ENCODE peak calls at places on chromosomes 13 and 19, in seven cellular contexts. M, G, V, T, L, S and I are unnamed samples.

GRCh38 chr13:74868044-74868443 is 613.9 kb downstream of the TBC1D4 start:
- DNase-seq in V (no peak), S (no peak), T (no peak), G (no peak), M (no peak), L (no peak), I (no peak)

GRCh38 chr19:35009424-35010415 is 9.6 kb downstream of the GRAMD1A start:
- DNase-seq in T (no peak), L (no peak), G (no peak), S (no peak), V (no peak), M (no peak), I (no peak)

GRCh38 chr19:35742121-35742724 is at the start of gene IGFLR1:
- DNase-seq in T (peak), M (peak), S (no peak), V (peak), L (no peak), G (peak), I (no peak)

GRCh38 chr13:39073983-39074382 is 35.7 kb downstream of the NHLRC3 start:
- DNase-seq in T (no peak), V (no peak), S (no peak), M (no peak), L (no peak), G (no peak), I (no peak)

GRCh38 chr19:43763473-43763939 is 8.7 kb upstream of the SMG9 start:
- DNase-seq in V (no peak), T (peak), L (no peak), G (peak), S (no peak), M (no peak), I (no peak)

GRCh38 chr13:62879071-62879470 is 1463.4 kb upstream of the PCDH20 start:
- DNase-seq in G (no peak), M (no peak), L (no peak), T (no peak), S (no peak), V (no peak), I (no peak)

GRCh38 chr13:100349594-100349993 is 239.0 kb downstream of the GGACT start:
- DNase-seq in M (peak), G (no peak), S (no peak), L (no peak), V (no peak), T (no peak), I (no peak)

GRCh38 chr19:39131255-39131755 is 5.7 kb downstream of the PAK4 start:
- DNase-seq in T (no peak), M (no peak), L (peak), S (no peak), V (no peak), G (no peak), I (no peak)

GRCh38 chr19:41815301-41815700 is 18.9 kb downstream of the CEACAM3 start:
- DNase-seq in S (peak), M (no peak), G (no peak), V (no peak), T (no peak), L (no peak), I (no peak)

GRCh38 chr19:21463449-21464105 is 41.8 kb upstream of the ZNF429 start:
- DNase-seq in L (peak), V (peak), S (no peak), T (peak), M (no peak), G (no peak), I (no peak)

GRCh38 chr13:99829156-99829555 is 142.4 kb downstream of the ZIC5 start:
- DNase-seq in T (no peak), L (no peak), S (no peak), V (no peak), M (no peak), G (no peak), I (no peak)

GRCh38 chr19:10021863-10022262 is 8.6 kb downstream of the RDH8 start:
- DNase-seq in V (no peak), G (no peak), M (no peak), T (no peak), S (no peak), L (no peak), I (no peak)

GRCh38 chr19:3336680-3337523 is 29.5 kb upstream of the NFIC start:
- DNase-seq in M (no peak), L (no peak), G (no peak), T (no peak), V (no peak), S (peak), I (peak)

GRCh38 chr13:21338156-21338555 is 120.9 kb downstream of the ZDHHC20 start:
- DNase-seq in T (no peak), G (no peak), M (no peak), V (no peak), L (no peak), S (no peak), I (no peak)

GRCh38 chr19:9645466-9645865 is 24.4 kb upstream of the ZNF561 start:
- DNase-seq in S (no peak), M (peak), V (no peak), L (no peak), T (no peak), G (no peak), I (no peak)